ENCODE peak calls at places on chromosomes 12 and 14, in six cellular contexts. T, A, D, Y, I and K are unnamed samples.

GRCh38 chr12:1657616-1658167 is 28.7 kb downstream of the WNT5B start:
- DNase-seq in T (no peak), A (no peak), D (no peak), Y (no peak), I (peak; percentile 34), K (no peak)

GRCh38 chr12:25992026-25992782 is 33.7 kb downstream of the RASSF8 start:
- DNase-seq in T (no peak), A (no peak), D (peak; percentile 48), Y (no peak), I (no peak), K (no peak)

GRCh38 chr12:46964496-46965098 is 114.8 kb upstream of the PCED1B start:
- DNase-seq in T (peak; percentile 68), A (peak; percentile 74), D (peak; percentile 75), Y (no peak), I (peak; percentile 62), K (peak; percentile 64)

GRCh38 chr12:98188649-98189048 is 326.7 kb upstream of the TMPO start:
- DNase-seq in T (no peak), A (no peak), D (no peak), Y (no peak), I (peak; percentile 14), K (no peak)

GRCh38 chr12:10110256-10110844 is 11.6 kb upstream of the CLEC1A start:
- DNase-seq in T (no peak), A (no peak), D (no peak), Y (no peak), I (no peak), K (no peak)

GRCh38 chr14:67532998-67533753 is at the start of gene PLEKHH1:
- DNase-seq in T (peak; percentile 83), A (peak; percentile 61), D (peak; percentile 46), Y (peak; percentile 63), I (peak; percentile 74), K (peak; percentile 57)

GRCh38 chr14:52299692-52300278 is 14.3 kb upstream of the PTGER2 start:
- DNase-seq in T (no peak), A (no peak), D (no peak), Y (no peak), I (peak; percentile 62), K (peak; percentile 71)

GRCh38 chr14:82501554-82501953 is 967.9 kb upstream of the SEL1L start:
- DNase-seq in T (no peak), A (no peak), D (no peak), Y (no peak), I (no peak), K (no peak)

GRCh38 chr12:129467289-129467688 is 436.5 kb downstream of the TMEM132D start:
- DNase-seq in T (no peak), A (no peak), D (no peak), Y (no peak), I (no peak), K (no peak)

GRCh38 chr14:31127690-31128089 is 79.9 kb downstream of the HECTD1 start:
- DNase-seq in T (no peak), A (no peak), D (no peak), Y (no peak), I (no peak), K (no peak)

GRCh38 chr14:58599145-58599544 is 38.6 kb upstream of the DACT1 start:
- DNase-seq in T (no peak), A (no peak), D (no peak), Y (no peak), I (no peak), K (no peak)

GRCh38 chr14:59277659-59278058 is 89.2 kb downstream of the DAAM1 start:
- DNase-seq in T (no peak), A (no peak), D (no peak), Y (no peak), I (no peak), K (no peak)

GRCh38 chr14:71113376-71113775 is 206.1 kb downstream of the PCNX1 start:
- DNase-seq in T (no peak), A (no peak), D (no peak), Y (no peak), I (peak; percentile 47), K (peak; percentile 89)

GRCh38 chr12:77062846-77063461 is 2.4 kb downstream of the E2F7 start:
- DNase-seq in T (no peak), A (no peak), D (no peak), Y (no peak), I (peak; percentile 94), K (peak; percentile 87)

GRCh38 chr12:77064891-77065360 is 443 bp downstream of the E2F7 start:
- DNase-seq in T (no peak), A (no peak), D (no peak), Y (no peak), I (no peak), K (no peak)

GRCh38 chr12:77060883-77061240 is 4.5 kb downstream of the E2F7 start:
- DNase-seq in T (no peak), A (no peak), D (no peak), Y (no peak), I (no peak), K (no peak)

GRCh38 chr12:77062396-77062795 is 3.0 kb downstream of the E2F7 start:
- DNase-seq in T (no peak), A (no peak), D (no peak), Y (no peak), I (peak; percentile 68), K (no peak)

DNA sequence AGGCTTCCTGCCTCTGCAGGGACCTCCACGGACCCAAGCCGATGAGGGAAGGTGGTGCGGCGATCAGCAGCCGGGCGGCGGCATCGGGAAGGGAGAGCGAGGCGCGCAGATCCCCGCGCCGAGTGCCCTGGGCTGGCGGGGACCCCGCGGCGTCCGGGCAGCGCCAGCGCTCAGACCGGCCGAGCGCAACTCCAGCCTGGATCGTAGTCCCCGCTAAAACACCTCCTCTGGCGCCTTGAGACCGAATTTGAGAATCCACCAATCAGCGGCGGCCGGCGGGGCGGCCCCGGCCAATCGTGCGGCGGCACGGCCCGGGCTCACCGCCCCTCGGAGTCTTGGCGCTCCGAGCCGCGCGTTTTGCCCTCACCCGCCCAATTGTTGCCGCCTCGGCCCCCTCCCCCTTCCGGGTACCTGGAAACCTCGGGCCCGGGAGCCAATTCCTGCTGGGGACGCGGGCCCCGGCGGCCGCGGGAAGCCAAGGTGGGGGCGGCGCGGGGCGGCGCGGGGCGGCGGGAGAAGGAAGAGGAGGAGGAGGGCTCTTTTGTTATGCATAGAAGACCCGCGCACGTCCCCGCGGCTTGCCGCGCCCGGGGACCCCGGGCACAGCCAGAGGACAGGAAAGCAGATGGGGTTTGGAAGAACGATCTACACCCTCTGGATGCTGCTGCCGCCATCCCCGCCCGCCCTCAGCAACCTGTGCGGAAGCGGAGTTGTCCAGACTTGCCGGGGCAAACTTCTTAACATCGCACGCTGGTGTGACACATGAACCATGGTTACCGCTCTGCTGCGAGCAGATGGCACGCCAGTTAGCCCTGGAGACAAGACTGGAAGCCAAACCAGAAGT is at the start of gene E2F7:
- DNase-seq in T (peak; percentile 99), A (peak; percentile 96), D (peak; percentile 84), Y (peak; percentile 92), I (peak; percentile 86), K (peak; percentile 87)
- H2BK5ac ChIP-seq in T (no peak within 1 kb of the TSS), A (peak within 1 kb of the TSS; percentile 95), D (peak within 1 kb of the TSS; percentile 69), Y (peak within 1 kb of the TSS; percentile 95), I (peak within 1 kb of the TSS; percentile 1), K (peak within 1 kb of the TSS; percentile 72)

GRCh38 chr12:48820406-48820805 is 2.1 kb downstream of the CACNB3 start:
- DNase-seq in T (no peak), A (no peak), D (no peak), Y (no peak), I (no peak), K (no peak)

GRCh38 chr12:48818831-48819590 is 715 bp downstream of the CACNB3 start:
- DNase-seq in T (peak; percentile 67), A (no peak), D (no peak), Y (no peak), I (peak; percentile 17), K (no peak)

GRCh38 chr12:48819986-48820385 is 1.7 kb downstream of the CACNB3 start:
- DNase-seq in T (no peak), A (no peak), D (no peak), Y (no peak), I (no peak), K (no peak)

GRCh38 chr12:48816148-48816854 is 2.0 kb upstream of the CACNB3 start:
- DNase-seq in T (no peak), A (no peak), D (no peak), Y (no peak), I (peak; percentile 21), K (no peak)

DNA sequence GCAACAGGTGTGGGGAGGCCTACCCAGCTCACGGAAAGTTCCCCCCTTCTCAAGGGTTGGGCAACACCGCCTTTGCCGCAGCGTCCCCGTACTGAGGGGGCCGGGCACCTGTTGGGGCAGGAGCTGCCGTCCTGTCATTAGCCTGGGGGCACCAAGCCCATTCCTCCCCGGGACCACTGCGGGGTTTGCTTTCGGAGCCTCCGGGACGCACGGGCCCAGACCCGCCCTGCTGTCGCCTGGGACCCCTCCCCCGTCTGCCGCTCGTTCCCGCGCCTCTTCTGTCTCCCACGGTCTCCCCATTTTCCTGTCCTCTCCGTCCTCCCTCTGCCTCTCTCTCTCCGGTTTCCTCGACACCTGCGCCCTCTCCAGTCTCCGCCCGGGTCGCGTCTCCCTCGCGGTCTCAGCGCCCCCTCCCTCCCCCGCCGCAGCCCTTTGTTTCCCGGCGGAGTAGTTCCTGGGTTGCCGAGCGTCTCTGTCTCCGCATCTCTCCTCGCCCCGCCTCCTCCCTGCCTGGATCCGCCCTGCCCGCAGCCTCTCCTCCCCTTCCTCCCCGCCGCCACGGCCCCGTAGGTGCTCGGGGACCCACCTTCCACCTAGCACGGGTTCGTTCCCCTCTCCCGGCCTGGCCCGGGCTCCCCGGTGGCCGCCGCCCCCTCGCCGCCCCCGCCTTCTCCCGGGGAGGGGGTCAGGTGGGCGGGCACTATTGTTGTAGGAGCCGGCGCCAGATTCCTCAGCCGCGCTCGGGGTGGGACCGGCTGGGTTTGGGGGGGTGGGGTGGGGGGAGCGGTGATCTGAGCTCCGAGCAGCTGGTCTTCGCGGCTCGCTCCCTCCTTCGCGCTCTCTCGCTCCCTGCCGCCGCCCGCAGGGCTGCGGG is at the start of gene CACNB3:
- DNase-seq in T (peak; percentile 93), A (peak; percentile 71), D (peak; percentile 43), Y (no peak), I (peak; percentile 66), K (peak; percentile 43)
- H4K91ac ChIP-seq in T (no peak within 1 kb of the TSS), A (peak within 1 kb of the TSS; percentile 69), D (peak within 1 kb of the TSS; percentile 88), Y (peak within 1 kb of the TSS; percentile 8), I (peak within 1 kb of the TSS; percentile 87), K (peak within 1 kb of the TSS; percentile 86)

GRCh38 chr12:108430245-108430644 is 84.8 kb upstream of the FICD start:
- DNase-seq in T (no peak), A (no peak), D (no peak), Y (no peak), I (no peak), K (peak; percentile 8)

GRCh38 chr12:108425238-108425795 is 86.2 kb upstream of the CMKLR1 start:
- DNase-seq in T (peak; percentile 73), A (no peak), D (peak; percentile 23), Y (no peak), I (no peak), K (no peak)

GRCh38 chr12:108432423-108432822 is 82.7 kb upstream of the FICD start:
- DNase-seq in T (no peak), A (no peak), D (no peak), Y (no peak), I (no peak), K (no peak)

DNA sequence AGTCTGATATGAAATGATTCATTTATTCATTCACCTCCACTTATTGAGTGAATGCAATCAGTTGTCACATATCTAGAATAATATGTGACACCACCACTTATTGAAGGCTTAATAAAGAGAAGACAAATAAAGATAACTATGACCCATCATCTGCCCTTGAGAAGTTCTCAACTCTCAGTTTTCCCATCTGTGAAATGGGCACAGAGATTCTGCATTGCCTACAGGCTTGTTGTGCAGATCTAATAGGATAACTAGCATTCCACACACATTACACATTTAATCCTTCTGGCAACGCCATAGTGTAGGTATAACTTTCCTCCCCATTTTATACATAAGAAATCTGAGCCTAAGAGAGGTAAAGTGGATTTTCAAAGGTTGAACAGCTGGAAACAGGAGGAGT is 84.2 kb upstream of the FICD start:
- DNase-seq in T (no peak), A (no peak), D (no peak), Y (no peak), I (no peak), K (no peak)
- H2BK5ac ChIP-seq in T (no peak overlapping the region), A (no peak overlapping the region), D (no peak overlapping the region), Y (no peak overlapping the region), I (no peak overlapping the region), K (no peak overlapping the region)

GRCh38 chr14:49315570-49315969 is 270.6 kb downstream of the RPS29 start:
- DNase-seq in T (no peak), A (no peak), D (no peak), Y (no peak), I (no peak), K (no peak)
- H4K91ac ChIP-seq in T (no peak overlapping the region), A (no peak overlapping the region), D (no peak overlapping the region), Y (no peak overlapping the region), I (no peak overlapping the region), K (no peak overlapping the region)